ENCODE peak calls at places on chromosomes 11 and 22, in seven cellular contexts. T, Q, U, E, J, H and D are unnamed samples.

GRCh38 chr11:68013611-68014156 is 3.6 kb downstream of the ALDH3B1 start:
- DNase-seq in T (no peak), Q (no peak), U (no peak), E (no peak), J (no peak), H (no peak), D (no peak)

GRCh38 chr11:9693801-9694553 is 30.1 kb downstream of the SWAP70 start:
- DNase-seq in T (no peak), Q (no peak), U (no peak), E (no peak), J (no peak), H (no peak), D (no peak)

GRCh38 chr22:36977401-36977861 is 41.8 kb downstream of the TST start:
- DNase-seq in T (peak), Q (peak), U (peak), E (peak), J (peak), H (no peak), D (no peak)

GRCh38 chr11:15663778-15664218 is 549.1 kb downstream of the INSC start:
- DNase-seq in T (no peak), Q (no peak), U (no peak), E (no peak), J (no peak), H (no peak), D (no peak)

GRCh38 chr11:48123249-48123875 is 93.2 kb upstream of the OR4B1 start:
- DNase-seq in T (no peak), Q (no peak), U (no peak), E (no peak), J (no peak), H (no peak), D (no peak)

GRCh38 chr11:109859325-109859724 is 233.9 kb upstream of the ZC3H12C start:
- DNase-seq in T (no peak), Q (no peak), U (no peak), E (peak), J (no peak), H (peak), D (no peak)

GRCh38 chr11:43984519-43985385 is 42.3 kb downstream of the C11orf96 start:
- DNase-seq in T (no peak), Q (no peak), U (no peak), E (no peak), J (peak), H (no peak), D (no peak)

GRCh38 chr11:134447696-134448095 is 35.7 kb upstream of the B3GAT1 start:
- DNase-seq in T (no peak), Q (no peak), U (no peak), E (no peak), J (no peak), H (no peak), D (no peak)

GRCh38 chr22:30615543-30615954 is 8.6 kb downstream of the TCN2 start:
- DNase-seq in T (no peak), Q (no peak), U (no peak), E (no peak), J (no peak), H (no peak), D (no peak)

GRCh38 chr11:14411818-14412217 is 52.8 kb upstream of the RRAS2 start:
- DNase-seq in T (no peak), Q (peak), U (peak), E (peak), J (peak), H (peak), D (no peak)

GRCh38 chr11:7511405-7511804 is 2.4 kb upstream of the PPFIBP2 start:
- DNase-seq in T (no peak), Q (peak), U (peak), E (peak), J (peak), H (no peak), D (peak)

GRCh38 chr11:12377106-12377823 is at the start of gene PARVA:
- DNase-seq in T (no peak), Q (peak), U (peak), E (peak), J (peak), H (peak), D (no peak)

GRCh38 chr11:58562375-58562800 is 13.3 kb downstream of the LPXN start:
- DNase-seq in T (no peak), Q (no peak), U (no peak), E (no peak), J (no peak), H (no peak), D (no peak)

GRCh38 chr22:26362471-26362870 is 66.6 kb upstream of the ASPHD2 start:
- DNase-seq in T (no peak), Q (no peak), U (no peak), E (peak), J (no peak), H (no peak), D (no peak)

GRCh38 chr11:2837096-2837601 is 48.4 kb downstream of the CDKN1C start:
- DNase-seq in T (no peak), Q (peak), U (peak), E (peak), J (peak), H (no peak), D (peak)

GRCh38 chr11:133064152-133064877 is 468.0 kb downstream of the OPCML start:
- DNase-seq in T (no peak), Q (peak), U (peak), E (peak), J (peak), H (no peak), D (peak)

GRCh38 chr11:2816517-2816916 is 69.1 kb downstream of the CDKN1C start:
- DNase-seq in T (no peak), Q (no peak), U (no peak), E (no peak), J (no peak), H (no peak), D (no peak)

GRCh38 chr22:33803371-33803770 is 116.9 kb downstream of the LARGE1 start:
- DNase-seq in T (no peak), Q (no peak), U (no peak), E (peak), J (no peak), H (peak), D (no peak)

GRCh38 chr11:128359515-128359914 is 227.8 kb downstream of the ETS1 start:
- DNase-seq in T (no peak), Q (no peak), U (no peak), E (peak), J (no peak), H (no peak), D (no peak)

GRCh38 chr11:46353706-46354105 is 6.4 kb downstream of the DGKZ start:
- DNase-seq in T (no peak), Q (no peak), U (no peak), E (no peak), J (no peak), H (no peak), D (no peak)
- H3K4me3 ChIP-seq in T (no peak), Q (no peak), U (no peak), E (no peak), J (no peak), H (no peak), D (no peak)

GRCh38 chr22:21726650-21727049 is 8.9 kb downstream of the YPEL1 start:
- DNase-seq in T (no peak), Q (no peak), U (no peak), E (no peak), J (no peak), H (no peak), D (no peak)
- TF ChIP-seq CTCF in T (peak), Q (no peak), U (no peak), E (no peak), J (no peak), H (no peak), D (peak)

DNA sequence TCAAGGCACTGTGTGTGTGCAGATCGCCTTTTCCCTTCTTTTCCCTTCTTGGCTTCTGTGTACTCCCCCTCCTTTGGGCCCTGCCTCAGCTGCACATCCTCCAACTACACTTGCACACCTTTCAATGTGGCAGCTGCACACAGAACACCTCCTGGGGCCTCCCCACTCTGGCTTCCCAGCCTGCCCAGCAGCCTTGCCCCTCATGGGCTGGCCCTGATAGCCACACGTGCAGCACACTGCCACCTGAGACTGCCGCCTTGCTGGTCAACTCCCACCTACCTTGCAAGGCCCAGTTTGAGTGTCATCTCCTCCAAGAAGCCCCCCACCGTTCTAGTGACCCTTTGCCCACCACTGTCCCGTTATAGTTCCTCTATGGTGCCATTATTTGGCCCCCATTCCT is 77.3 kb upstream of the ARFGAP3 start:
- DNase-seq in T (no peak), Q (peak), U (no peak), E (no peak), J (no peak), H (no peak), D (no peak)
- H3K4me3 ChIP-seq in T (peak), Q (no peak), U (peak), E (no peak), J (no peak), H (no peak), D (no peak)

GRCh38 chr22:49983148-49984042 is 22.8 kb downstream of the PIM3 start:
- DNase-seq in T (no peak), Q (no peak), U (no peak), E (no peak), J (no peak), H (no peak), D (no peak)
- TF ChIP-seq CTCF in T (peak), Q (peak), U (peak), E (peak), J (peak), H (peak), D (no peak)

GRCh38 chr11:86938900-86939880 is 16.0 kb downstream of the FZD4 start:
- DNase-seq in T (no peak), Q (no peak), U (no peak), E (peak), J (no peak), H (no peak), D (peak)

GRCh38 chr11:86941077-86941870 is 13.9 kb downstream of the FZD4 start:
- DNase-seq in T (no peak), Q (no peak), U (no peak), E (peak), J (no peak), H (no peak), D (no peak)

GRCh38 chr11:86940122-86940777 is 14.9 kb downstream of the FZD4 start:
- DNase-seq in T (no peak), Q (no peak), U (peak), E (peak), J (peak), H (no peak), D (no peak)

GRCh38 chr11:86942212-86942611 is 13.0 kb downstream of the FZD4 start:
- DNase-seq in T (no peak), Q (no peak), U (no peak), E (peak), J (no peak), H (no peak), D (peak)

GRCh38 chr11:86941871-86942208 is 13.4 kb downstream of the FZD4 start:
- DNase-seq in T (no peak), Q (no peak), U (no peak), E (peak), J (no peak), H (no peak), D (no peak)
- H3K4me3 ChIP-seq in T (no peak), Q (no peak), U (peak), E (peak), J (no peak), H (no peak), D (no peak)

GRCh38 chr11:112837162-112837826 is 123.9 kb upstream of the NCAM1 start:
- DNase-seq in T (no peak), Q (no peak), U (no peak), E (no peak), J (peak), H (no peak), D (no peak)
- TF ChIP-seq CTCF in T (peak), Q (no peak), U (peak), E (no peak), J (peak), H (no peak), D (peak)

DNA sequence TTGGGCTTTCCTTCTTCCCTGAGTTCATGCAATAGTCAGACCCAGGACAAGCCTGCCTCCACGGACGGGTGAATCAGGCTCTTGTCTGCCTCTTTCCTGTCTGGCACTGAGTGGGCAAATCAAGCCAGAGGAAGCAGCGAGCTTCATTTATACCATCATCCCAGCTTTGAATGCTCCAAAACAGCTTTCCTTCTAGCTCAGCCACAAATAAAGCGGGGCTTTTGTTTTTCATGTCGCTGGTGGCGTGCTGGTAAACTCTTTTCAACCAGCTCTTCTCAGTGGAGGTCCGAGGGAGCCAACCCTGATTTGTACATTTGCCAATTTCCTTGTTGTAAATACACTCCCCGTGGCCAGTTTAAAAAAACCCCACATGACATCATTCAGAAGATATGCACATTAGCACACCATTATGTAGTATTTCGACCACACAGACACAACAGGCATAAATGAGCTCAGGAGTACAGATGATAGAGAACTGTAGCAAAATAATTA is 8.6 kb downstream of the C11orf91 start:
- DNase-seq in T (no peak), Q (no peak), U (peak), E (peak), J (peak), H (peak), D (peak)
- H3K4me3 ChIP-seq in T (no peak), Q (no peak), U (peak), E (peak), J (peak), H (peak), D (no peak)